ENCODE peak calls at places on chromosomes 16 and 17, in six cellular contexts. One of them, this sample, is unnamed.

GRCh38 chr17:4162775-4163498 is 19.9 kb downstream of the CYB5D2 start:
- DNase-seq in upper lobe of left lung: peak
- DNase-seq in heart left ventricle: no peak
- DNase-seq in body of pancreas: no peak
- DNase-seq in transverse colon: no peak
- DNase-seq in esophagus squamous epithelium: no peak
- DNase-seq in this sample: peak

GRCh38 chr17:27078296-27078695 is 215.6 kb upstream of the WSB1 start:
- DNase-seq in upper lobe of left lung: no peak
- DNase-seq in heart left ventricle: no peak
- DNase-seq in body of pancreas: no peak
- DNase-seq in transverse colon: no peak
- DNase-seq in esophagus squamous epithelium: no peak
- DNase-seq in this sample: no peak

GRCh38 chr17:76000016-76000754 is 470 bp upstream of the CDK3 start:
- DNase-seq in upper lobe of left lung: peak
- DNase-seq in heart left ventricle: no peak
- DNase-seq in body of pancreas: peak
- DNase-seq in transverse colon: peak
- DNase-seq in esophagus squamous epithelium: no peak
- DNase-seq in this sample: peak

GRCh38 chr17:42194133-42194899 is at the start of gene GHDC:
- DNase-seq in upper lobe of left lung: peak
- DNase-seq in heart left ventricle: peak
- DNase-seq in body of pancreas: peak
- DNase-seq in transverse colon: peak
- DNase-seq in esophagus squamous epithelium: no peak
- DNase-seq in this sample: peak

GRCh38 chr16:12303649-12304048 is 327.1 kb downstream of the SNX29 start:
- DNase-seq in upper lobe of left lung: no peak
- DNase-seq in heart left ventricle: no peak
- DNase-seq in body of pancreas: no peak
- DNase-seq in transverse colon: no peak
- DNase-seq in esophagus squamous epithelium: no peak
- DNase-seq in this sample: peak

GRCh38 chr17:42679001-42679491 is 2.3 kb upstream of the PLEKHH3 start:
- DNase-seq in upper lobe of left lung: peak
- DNase-seq in heart left ventricle: no peak
- DNase-seq in body of pancreas: peak
- DNase-seq in transverse colon: peak
- DNase-seq in esophagus squamous epithelium: no peak
- DNase-seq in this sample: peak

GRCh38 chr17:21177401-21177800 is 36.6 kb downstream of the TMEM11 start:
- DNase-seq in upper lobe of left lung: no peak
- DNase-seq in heart left ventricle: no peak
- DNase-seq in body of pancreas: no peak
- DNase-seq in transverse colon: no peak
- DNase-seq in esophagus squamous epithelium: no peak
- DNase-seq in this sample: no peak

GRCh38 chr17:43545383-43545632 is 832 bp downstream of the ETV4 start:
- DNase-seq in upper lobe of left lung: peak
- DNase-seq in heart left ventricle: no peak
- DNase-seq in body of pancreas: peak
- DNase-seq in transverse colon: peak
- DNase-seq in esophagus squamous epithelium: no peak
- DNase-seq in this sample: no peak

GRCh38 chr16:85916141-85916890 is 17.4 kb downstream of the IRF8 start:
- DNase-seq in upper lobe of left lung: peak
- DNase-seq in heart left ventricle: peak
- DNase-seq in body of pancreas: peak
- DNase-seq in transverse colon: peak
- DNase-seq in esophagus squamous epithelium: no peak
- DNase-seq in this sample: no peak

GRCh38 chr17:66308856-66309255 is 6.4 kb downstream of the PRKCA start:
- DNase-seq in upper lobe of left lung: no peak
- DNase-seq in heart left ventricle: no peak
- DNase-seq in body of pancreas: no peak
- DNase-seq in transverse colon: no peak
- DNase-seq in esophagus squamous epithelium: no peak
- DNase-seq in this sample: no peak

GRCh38 chr16:59224426-59224825 is 490.3 kb upstream of the GOT2 start:
- DNase-seq in upper lobe of left lung: no peak
- DNase-seq in heart left ventricle: no peak
- DNase-seq in body of pancreas: no peak
- DNase-seq in transverse colon: no peak
- DNase-seq in esophagus squamous epithelium: no peak
- DNase-seq in this sample: no peak

GRCh38 chr16:57532251-57532625 is 4.1 kb downstream of the CCDC102A start:
- DNase-seq in upper lobe of left lung: peak
- DNase-seq in heart left ventricle: no peak
- DNase-seq in body of pancreas: peak
- DNase-seq in transverse colon: peak
- DNase-seq in esophagus squamous epithelium: no peak
- DNase-seq in this sample: peak

GRCh38 chr17:30405161-30405560 is 26.4 kb downstream of the CPD start:
- DNase-seq in upper lobe of left lung: no peak
- DNase-seq in heart left ventricle: no peak
- DNase-seq in body of pancreas: no peak
- DNase-seq in transverse colon: no peak
- DNase-seq in esophagus squamous epithelium: no peak
- DNase-seq in this sample: no peak

GRCh38 chr17:79621151-79621940 is 10.5 kb upstream of the RBFOX3 start:
- DNase-seq in upper lobe of left lung: peak
- DNase-seq in heart left ventricle: peak
- DNase-seq in body of pancreas: peak
- DNase-seq in transverse colon: peak
- DNase-seq in esophagus squamous epithelium: no peak
- DNase-seq in this sample: peak

GRCh38 chr17:57243171-57243622 is 13.1 kb upstream of the MSI2 start:
- DNase-seq in upper lobe of left lung: peak
- DNase-seq in heart left ventricle: peak
- DNase-seq in body of pancreas: peak
- DNase-seq in transverse colon: peak
- DNase-seq in esophagus squamous epithelium: no peak
- DNase-seq in this sample: peak

GRCh38 chr16:83301966-83302365 is 505.8 kb upstream of the HSBP1 start:
- DNase-seq in upper lobe of left lung: no peak
- DNase-seq in heart left ventricle: no peak
- DNase-seq in body of pancreas: no peak
- DNase-seq in transverse colon: no peak
- DNase-seq in esophagus squamous epithelium: no peak
- DNase-seq in this sample: no peak

GRCh38 chr17:48611681-48612455 is 1.1 kb upstream of the HOXB7 start:
- DNase-seq in upper lobe of left lung: no peak
- DNase-seq in heart left ventricle: no peak
- DNase-seq in body of pancreas: no peak
- DNase-seq in transverse colon: peak
- DNase-seq in esophagus squamous epithelium: no peak
- DNase-seq in this sample: peak

GRCh38 chr16:31184888-31185287 is 4.9 kb downstream of the FUS start:
- DNase-seq in upper lobe of left lung: no peak
- DNase-seq in heart left ventricle: no peak
- DNase-seq in body of pancreas: no peak
- DNase-seq in transverse colon: no peak
- DNase-seq in esophagus squamous epithelium: no peak
- DNase-seq in this sample: no peak

GRCh38 chr17:20281860-20282259 is 185.5 kb downstream of the LGALS9B start:
- DNase-seq in upper lobe of left lung: peak
- DNase-seq in heart left ventricle: peak
- DNase-seq in body of pancreas: no peak
- DNase-seq in transverse colon: no peak
- DNase-seq in esophagus squamous epithelium: no peak
- DNase-seq in this sample: peak

GRCh38 chr16:87553174-87553573 is 49.1 kb upstream of the JPH3 start:
- DNase-seq in upper lobe of left lung: no peak
- DNase-seq in heart left ventricle: no peak
- DNase-seq in body of pancreas: no peak
- DNase-seq in transverse colon: no peak
- DNase-seq in esophagus squamous epithelium: no peak
- DNase-seq in this sample: no peak

GRCh38 chr17:38598536-38598935 is 7.2 kb downstream of the SRCIN1 start:
- DNase-seq in upper lobe of left lung: peak
- DNase-seq in heart left ventricle: no peak
- DNase-seq in body of pancreas: peak
- DNase-seq in transverse colon: peak
- DNase-seq in esophagus squamous epithelium: no peak
- DNase-seq in this sample: no peak

GRCh38 chr16:82506734-82507133 is 120.0 kb upstream of the CDH13 start:
- DNase-seq in upper lobe of left lung: no peak
- DNase-seq in heart left ventricle: no peak
- DNase-seq in body of pancreas: no peak
- DNase-seq in transverse colon: no peak
- DNase-seq in esophagus squamous epithelium: no peak
- DNase-seq in this sample: no peak

GRCh38 chr17:77753246-77753645 is 205.3 kb upstream of the TNRC6C start:
- DNase-seq in upper lobe of left lung: no peak
- DNase-seq in heart left ventricle: no peak
- DNase-seq in body of pancreas: no peak
- DNase-seq in transverse colon: no peak
- DNase-seq in esophagus squamous epithelium: no peak
- DNase-seq in this sample: no peak

GRCh38 chr17:45979137-45979536 is 19.9 kb upstream of the STH start:
- DNase-seq in upper lobe of left lung: no peak
- DNase-seq in heart left ventricle: no peak
- DNase-seq in body of pancreas: no peak
- DNase-seq in transverse colon: no peak
- DNase-seq in esophagus squamous epithelium: no peak
- DNase-seq in this sample: no peak

GRCh38 chr16:56348168-56349085 is 76.9 kb downstream of the AMFR start:
- DNase-seq in upper lobe of left lung: no peak
- DNase-seq in heart left ventricle: no peak
- DNase-seq in body of pancreas: no peak
- DNase-seq in transverse colon: no peak
- DNase-seq in esophagus squamous epithelium: no peak
- DNase-seq in this sample: no peak

GRCh38 chr17:63317166-63317845 is 128.8 kb downstream of the CYB561 start:
- DNase-seq in upper lobe of left lung: no peak
- DNase-seq in heart left ventricle: no peak
- DNase-seq in body of pancreas: no peak
- DNase-seq in transverse colon: no peak
- DNase-seq in esophagus squamous epithelium: no peak
- DNase-seq in this sample: no peak

GRCh38 chr17:59964455-59965328 is at the start of gene RNFT1:
- DNase-seq in upper lobe of left lung: peak
- DNase-seq in heart left ventricle: peak
- DNase-seq in body of pancreas: peak
- DNase-seq in transverse colon: peak
- DNase-seq in esophagus squamous epithelium: peak
- DNase-seq in this sample: peak
- TF ChIP-seq POLR2A in upper lobe of left lung: no peak
- TF ChIP-seq POLR2A in heart left ventricle: no peak
- TF ChIP-seq POLR2A in body of pancreas: peak
- TF ChIP-seq POLR2A in transverse colon: peak
- TF ChIP-seq POLR2A in esophagus squamous epithelium: peak
- TF ChIP-seq POLR2A in this sample: peak

DNA sequence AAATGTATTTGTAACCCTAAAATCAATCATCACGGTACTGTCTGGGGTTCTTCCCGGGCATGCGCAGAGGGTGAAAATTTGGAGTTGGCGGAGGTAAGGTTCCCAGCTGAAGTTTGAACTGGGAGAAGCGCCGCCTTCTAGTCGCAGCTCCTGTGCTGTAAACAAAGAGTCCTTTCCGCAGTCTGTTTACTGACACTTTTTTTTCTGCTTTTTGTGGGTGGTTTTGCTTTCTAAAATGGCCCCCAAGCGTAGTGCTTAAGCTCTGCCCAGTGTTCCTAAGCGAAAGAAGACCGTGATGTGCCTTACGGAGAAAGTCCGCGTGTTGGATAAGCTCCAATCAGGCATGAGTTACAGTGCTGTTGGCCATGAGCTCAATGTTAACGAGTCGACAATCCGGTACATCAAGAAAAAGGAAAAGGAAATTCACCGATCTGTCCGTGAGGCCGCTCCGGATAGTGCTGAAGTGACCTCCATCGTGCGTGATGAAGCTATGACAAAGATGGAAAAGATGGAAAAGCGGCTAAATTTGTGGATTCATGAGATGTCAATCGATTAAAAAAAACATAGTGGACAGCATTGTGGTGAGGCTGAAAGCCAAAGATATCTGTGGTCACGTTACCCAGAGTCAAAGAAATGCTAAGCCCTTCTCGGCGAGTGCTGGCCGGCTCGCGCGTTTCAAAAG is 570 bp upstream of the CFDP1 start:
- DNase-seq in upper lobe of left lung: peak
- DNase-seq in heart left ventricle: peak
- DNase-seq in body of pancreas: peak
- DNase-seq in transverse colon: peak
- DNase-seq in esophagus squamous epithelium: no peak
- DNase-seq in this sample: peak
- TF ChIP-seq POLR2A in upper lobe of left lung: no peak
- TF ChIP-seq POLR2A in heart left ventricle: no peak
- TF ChIP-seq POLR2A in body of pancreas: peak
- TF ChIP-seq POLR2A in transverse colon: no peak
- TF ChIP-seq POLR2A in esophagus squamous epithelium: no peak
- TF ChIP-seq POLR2A in this sample: peak

GRCh38 chr17:1643293-1643998 is 2.1 kb downstream of the SCARF1 start:
- DNase-seq in upper lobe of left lung: peak
- DNase-seq in heart left ventricle: no peak
- DNase-seq in body of pancreas: peak
- DNase-seq in transverse colon: peak
- DNase-seq in esophagus squamous epithelium: no peak
- DNase-seq in this sample: peak
- TF ChIP-seq POLR2A in upper lobe of left lung: no peak
- TF ChIP-seq POLR2A in heart left ventricle: no peak
- TF ChIP-seq POLR2A in body of pancreas: no peak
- TF ChIP-seq POLR2A in transverse colon: no peak
- TF ChIP-seq POLR2A in esophagus squamous epithelium: no peak
- TF ChIP-seq POLR2A in this sample: peak

GRCh38 chr16:1258906-1259759 is 3.3 kb downstream of the TPSD1 start:
- DNase-seq in upper lobe of left lung: no peak
- DNase-seq in heart left ventricle: no peak
- DNase-seq in body of pancreas: no peak
- DNase-seq in transverse colon: no peak
- DNase-seq in esophagus squamous epithelium: no peak
- DNase-seq in this sample: no peak
- TF ChIP-seq POLR2A in upper lobe of left lung: no peak
- TF ChIP-seq POLR2A in heart left ventricle: no peak
- TF ChIP-seq POLR2A in body of pancreas: no peak
- TF ChIP-seq POLR2A in transverse colon: no peak
- TF ChIP-seq POLR2A in esophagus squamous epithelium: no peak
- TF ChIP-seq POLR2A in this sample: no peak

GRCh38 chr17:36610472-36610871 is 9.1 kb downstream of the MRM1 start:
- DNase-seq in upper lobe of left lung: no peak
- DNase-seq in heart left ventricle: no peak
- DNase-seq in body of pancreas: no peak
- DNase-seq in transverse colon: no peak
- DNase-seq in esophagus squamous epithelium: no peak
- DNase-seq in this sample: peak
- TF ChIP-seq POLR2A in upper lobe of left lung: no peak
- TF ChIP-seq POLR2A in heart left ventricle: no peak
- TF ChIP-seq POLR2A in body of pancreas: no peak
- TF ChIP-seq POLR2A in transverse colon: no peak
- TF ChIP-seq POLR2A in esophagus squamous epithelium: no peak
- TF ChIP-seq POLR2A in this sample: no peak